ENCODE peak calls at places on chromosomes 7 and 10, in four cellular contexts. One of them, this sample, is unnamed.

GRCh38 chr7:31020652-31021051 is 31.5 kb upstream of the ADCYAP1R1 start:
- DNase-seq in hepatocyte: no peak
- DNase-seq in astrocyte: no peak
- DNase-seq in OCI-LY7: no peak
- DNase-seq in this sample: no peak

GRCh38 chr7:80884511-80885195 is 34.2 kb downstream of the SEMA3C start:
- DNase-seq in hepatocyte: no peak
- DNase-seq in OCI-LY7: no peak
- DNase-seq in astrocyte: no peak
- DNase-seq in this sample: peak; percentile 38

GRCh38 chr10:98956576-98957260 is 278.9 kb downstream of the HPSE2 start:
- DNase-seq in hepatocyte: no peak
- DNase-seq in OCI-LY7: no peak
- DNase-seq in astrocyte: peak; percentile 13
- DNase-seq in this sample: peak; percentile 67

GRCh38 chr7:91880016-91880412 is 488 bp downstream of the MTERF1 start:
- DNase-seq in astrocyte: no peak
- DNase-seq in OCI-LY7: no peak
- DNase-seq in hepatocyte: peak; percentile 6
- DNase-seq in this sample: peak; percentile 21

GRCh38 chr10:119412244-119412750 is 130.2 kb downstream of the RGS10 start:
- DNase-seq in hepatocyte: no peak
- DNase-seq in OCI-LY7: no peak
- DNase-seq in astrocyte: peak; percentile 47
- DNase-seq in this sample: peak; percentile 62

GRCh38 chr7:1811850-1812692 is 142.0 kb downstream of the ELFN1 start:
- DNase-seq in hepatocyte: peak; percentile 46
- DNase-seq in astrocyte: no peak
- DNase-seq in OCI-LY7: peak; percentile 18
- DNase-seq in this sample: no peak

GRCh38 chr7:155227004-155227787 is 70.5 kb upstream of the INSIG1 start:
- DNase-seq in OCI-LY7: no peak
- DNase-seq in hepatocyte: no peak
- DNase-seq in astrocyte: no peak
- DNase-seq in this sample: no peak

GRCh38 chr10:13961096-13961495 is 369.6 kb downstream of the FRMD4A start:
- DNase-seq in OCI-LY7: no peak
- DNase-seq in astrocyte: peak; percentile 99
- DNase-seq in hepatocyte: no peak
- DNase-seq in this sample: peak; percentile 92

GRCh38 chr10:17023386-17024298 is 106.0 kb downstream of the CUBN start:
- DNase-seq in astrocyte: peak; percentile 99
- DNase-seq in OCI-LY7: peak; percentile 5
- DNase-seq in hepatocyte: peak; percentile 75
- DNase-seq in this sample: peak; percentile 97

GRCh38 chr7:131042269-131043160 is 285.2 kb upstream of the MKLN1 start:
- DNase-seq in hepatocyte: no peak
- DNase-seq in OCI-LY7: no peak
- DNase-seq in astrocyte: no peak
- DNase-seq in this sample: no peak

GRCh38 chr7:131040467-131040932 is 287.2 kb upstream of the MKLN1 start:
- DNase-seq in astrocyte: peak; percentile 38
- DNase-seq in OCI-LY7: peak; percentile 53
- DNase-seq in hepatocyte: peak; percentile 79
- DNase-seq in this sample: peak; percentile 59

GRCh38 chr7:131038153-131038552 is 289.5 kb upstream of the MKLN1 start:
- DNase-seq in astrocyte: no peak
- DNase-seq in OCI-LY7: no peak
- DNase-seq in hepatocyte: no peak
- DNase-seq in this sample: no peak

GRCh38 chr7:131039355-131039762 is 288.3 kb upstream of the MKLN1 start:
- DNase-seq in OCI-LY7: no peak
- DNase-seq in hepatocyte: no peak
- DNase-seq in astrocyte: peak; percentile 38
- DNase-seq in this sample: no peak

GRCh38 chr7:131039836-131040235 is 287.8 kb upstream of the MKLN1 start:
- DNase-seq in astrocyte: no peak
- DNase-seq in OCI-LY7: no peak
- DNase-seq in hepatocyte: no peak
- DNase-seq in this sample: no peak
- H3K4me1 ChIP-seq in astrocyte: no peaks in the 10 kb centered on the region
- H3K4me1 ChIP-seq in OCI-LY7: peaks cover 3% of the 10 kb centered on the region
- H3K4me1 ChIP-seq in hepatocyte: no peaks in the 10 kb centered on the region
- H3K4me1 ChIP-seq in this sample: peaks cover 3% of the 10 kb centered on the region

DNA sequence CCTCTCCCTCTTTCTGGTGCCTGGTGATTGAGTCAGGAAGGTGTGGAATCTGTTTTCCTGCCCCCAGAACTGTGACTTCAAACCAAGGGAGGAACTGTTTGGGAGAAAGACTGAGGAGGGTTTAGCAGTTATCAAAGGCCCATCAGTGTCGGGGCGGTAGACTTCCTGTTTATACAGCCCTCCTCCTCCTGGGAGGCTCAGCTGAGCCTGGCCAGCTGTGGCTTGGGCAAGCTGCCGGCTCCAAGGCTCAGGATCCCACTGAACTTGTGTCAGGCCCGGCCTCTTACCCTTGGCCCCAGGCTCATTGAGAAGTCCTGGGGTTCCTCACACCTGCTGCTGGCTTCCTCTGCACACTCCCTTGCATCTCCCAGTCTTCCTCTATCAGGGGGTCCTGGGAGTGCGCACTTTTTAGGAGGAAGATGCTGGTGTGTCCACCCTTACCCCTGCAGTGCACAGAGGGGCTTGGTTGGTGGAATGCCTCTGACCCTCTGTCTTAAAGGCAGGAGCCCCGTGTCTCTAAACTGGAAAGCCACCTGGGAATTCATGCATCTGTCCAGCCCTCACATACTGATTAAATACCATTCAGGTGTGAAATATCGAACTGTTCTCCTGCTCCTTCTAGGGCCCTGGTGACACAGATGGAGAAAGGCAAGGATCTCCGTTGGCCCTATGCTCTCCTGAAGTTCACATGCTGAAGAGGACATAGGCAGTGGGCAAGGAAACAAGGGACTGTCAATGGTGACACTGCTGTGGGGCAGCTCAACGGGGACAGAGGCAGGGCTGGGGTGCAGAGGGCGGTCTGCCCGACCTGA is 32.4 kb downstream of the CXCL12 start:
- DNase-seq in astrocyte: peak; percentile 51
- DNase-seq in OCI-LY7: no peak
- DNase-seq in hepatocyte: peak; percentile 32
- DNase-seq in this sample: peak; percentile 66
- H2AFZ ChIP-seq in astrocyte: peak overlapping the region; percentile 55
- H2AFZ ChIP-seq in OCI-LY7: no peak overlapping the region
- H2AFZ ChIP-seq in hepatocyte: no peak overlapping the region
- H2AFZ ChIP-seq in this sample: peak overlapping the region; percentile 66

GRCh38 chr7:103076767-103077166 is 1.8 kb downstream of the ARMC10 start:
- DNase-seq in OCI-LY7: no peak
- DNase-seq in astrocyte: no peak
- DNase-seq in hepatocyte: no peak
- DNase-seq in this sample: no peak
- H3K79me2 ChIP-seq in OCI-LY7: peaks cover 24% of the 10 kb centered on the region
- H3K79me2 ChIP-seq in astrocyte: peaks cover 61% of the 10 kb centered on the region
- H3K79me2 ChIP-seq in hepatocyte: peaks cover 58% of the 10 kb centered on the region
- H3K79me2 ChIP-seq in this sample: peaks cover 22% of the 10 kb centered on the region

DNA sequence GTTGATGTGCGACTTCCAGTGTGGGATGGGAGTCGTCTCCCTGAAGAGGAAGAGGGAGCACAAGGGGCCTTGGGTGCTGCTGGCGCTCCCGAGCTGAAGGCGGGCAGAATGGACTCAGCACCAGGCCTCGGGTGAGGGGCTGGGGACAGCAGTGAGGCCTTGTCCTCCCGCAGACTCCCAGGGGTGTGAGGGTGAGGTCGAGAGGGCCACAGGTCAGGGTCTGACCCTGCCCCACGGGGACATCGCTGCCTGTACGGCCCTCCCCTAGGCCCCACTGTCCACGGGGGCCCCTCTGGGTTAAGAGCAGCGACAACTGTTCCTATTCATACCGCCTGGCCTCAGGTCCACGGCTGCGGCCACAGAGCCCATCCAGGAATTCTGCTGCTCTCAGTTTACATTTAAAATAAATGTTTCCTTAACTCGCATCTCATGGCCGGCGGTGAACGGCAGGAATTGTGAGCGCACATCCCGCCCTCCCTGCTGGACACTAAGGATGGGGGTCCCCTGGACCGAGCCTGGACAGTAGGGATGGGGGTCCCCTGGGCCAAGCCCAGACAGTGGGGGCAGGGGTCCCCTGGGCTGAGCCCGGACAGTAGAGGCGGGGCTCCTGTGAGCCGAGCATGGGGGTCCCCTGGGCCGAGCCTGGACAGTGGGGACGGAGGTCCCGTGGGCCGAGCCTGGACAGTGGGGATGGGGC is 61.7 kb downstream of the PDGFA start:
- DNase-seq in OCI-LY7: no peak
- DNase-seq in hepatocyte: no peak
- DNase-seq in astrocyte: no peak
- DNase-seq in this sample: no peak
- H3K4me1 ChIP-seq in OCI-LY7: no peaks in the 10 kb centered on the region
- H3K4me1 ChIP-seq in hepatocyte: peaks cover 22% of the 10 kb centered on the region
- H3K4me1 ChIP-seq in astrocyte: peaks cover 18% of the 10 kb centered on the region
- H3K4me1 ChIP-seq in this sample: peaks cover 2% of the 10 kb centered on the region

This sample was measured in fibroblast of lung.